ENCODE peak calls at places on chromosomes 1 and 21, in eight cellular contexts. S is right atrium auricular region, X is NCI-H1105, Y is pulmonary artery endothelial cell, G is RPMI7951, K is spleen, P is LoVo, Q is kidney epithelial cell. L is an unnamed sample.

GRCh38 chr1:180252638-180253536 is 22.8 kb downstream of the LHX4 start:
- DNase-seq in S (peak; percentile 72), Q (no peak), X (peak; percentile 24), K (peak; percentile 94), P (peak; percentile 45), G (peak; percentile 45), Y (peak; percentile 8), L (no peak)

GRCh38 chr1:86502721-86503430 is 34.1 kb downstream of the CLCA1 start:
- DNase-seq in G (peak; percentile 31), P (peak; percentile 51), X (no peak), Y (no peak), K (no peak), S (no peak), Q (no peak), L (peak; percentile 85)

GRCh38 chr1:167617100-167617949 is 12.7 kb upstream of the RCSD1 start:
- DNase-seq in G (peak; percentile 17), Y (no peak), P (no peak), S (no peak), K (peak; percentile 89), Q (peak; percentile 10), X (no peak), L (peak; percentile 90)

GRCh38 chr1:160137216-160137862 is 14.1 kb upstream of the ATP1A4 start:
- DNase-seq in Y (no peak), S (no peak), Q (no peak), P (no peak), G (no peak), K (no peak), X (no peak), L (no peak)

GRCh38 chr1:71780681-71781080 is 501.7 kb downstream of the NEGR1 start:
- DNase-seq in G (no peak), K (no peak), Q (no peak), X (no peak), Y (no peak), S (no peak), P (no peak), L (no peak)

GRCh38 chr1:60906039-60906438 is 176.3 kb upstream of the NFIA start:
- DNase-seq in S (no peak), K (no peak), P (no peak), Q (no peak), X (no peak), Y (no peak), G (no peak), L (no peak)

GRCh38 chr1:1306661-1307260 is 969 bp downstream of the ACAP3 start:
- DNase-seq in Y (no peak), P (no peak), K (no peak), Q (no peak), G (no peak), X (no peak), S (no peak), L (peak; percentile 45)

GRCh38 chr21:36798461-36798860 is 99.5 kb downstream of the SIM2 start:
- DNase-seq in G (no peak), S (no peak), Y (no peak), Q (no peak), X (no peak), K (no peak), P (no peak), L (no peak)

GRCh38 chr1:118317836-118318614 is 133.0 kb upstream of the SPAG17 start:
- DNase-seq in S (no peak), Y (no peak), X (no peak), G (no peak), P (no peak), Q (no peak), K (no peak), L (no peak)

GRCh38 chr1:40861227-40862003 is 748 bp downstream of the CITED4 start:
- DNase-seq in S (no peak), Q (no peak), P (peak; percentile 6), G (no peak), X (peak; percentile 36), Y (no peak), K (peak; percentile 89), L (no peak)

GRCh38 chr21:35850029-35850428 is 210.3 kb downstream of the SETD4 start:
- DNase-seq in X (no peak), S (no peak), P (no peak), K (no peak), Q (no peak), Y (no peak), G (peak; percentile 18), L (no peak)

GRCh38 chr1:67856921-67857320 is 23.7 kb upstream of the GNG12 start:
- DNase-seq in Y (no peak), P (no peak), K (no peak), X (no peak), S (no peak), Q (no peak), G (no peak), L (no peak)

GRCh38 chr1:70410604-70411359 is at the start of gene CTH:
- DNase-seq in G (peak; percentile 97), X (peak; percentile 95), P (peak; percentile 96), Y (peak; percentile 87), K (peak; percentile 97), Q (peak; percentile 87), S (peak; percentile 99), L (peak; percentile 95)

GRCh38 chr1:222106369-222106768 is 364.5 kb upstream of the DUSP10 start:
- DNase-seq in G (no peak), P (no peak), K (no peak), S (no peak), X (no peak), Y (no peak), Q (no peak), L (no peak)

GRCh38 chr1:81208441-81208840 is 592.3 kb upstream of the ADGRL2 start:
- DNase-seq in P (no peak), Y (no peak), G (no peak), X (no peak), K (peak; percentile 82), Q (no peak), S (no peak), L (no peak)

GRCh38 chr1:23169727-23170335 is 1.2 kb upstream of the LUZP1 start:
- DNase-seq in K (peak; percentile 89), G (peak; percentile 63), Q (no peak), P (no peak), X (no peak), S (peak; percentile 79), Y (peak; percentile 78), L (peak; percentile 77)

GRCh38 chr1:41666991-41667631 is 182.6 kb upstream of the EDN2 start:
- DNase-seq in G (no peak), X (no peak), Y (no peak), Q (no peak), S (no peak), K (peak; percentile 84), P (no peak), L (no peak)

GRCh38 chr1:87853576-87854351 is 525.1 kb downstream of the LMO4 start:
- DNase-seq in X (no peak), Q (no peak), G (no peak), K (no peak), Y (no peak), P (no peak), S (no peak), L (no peak)

GRCh38 chr1:77834771-77835334 is 53.6 kb upstream of the NEXN start:
- DNase-seq in Y (no peak), X (peak; percentile 1), G (peak; percentile 8), S (no peak), P (no peak), Q (no peak), K (no peak), L (no peak)

GRCh38 chr1:211335507-211336157 is 9.0 kb downstream of the TRAF5 start:
- DNase-seq in S (no peak), G (no peak), Y (no peak), X (no peak), Q (no peak), P (peak; percentile 17), K (peak; percentile 87), L (no peak)

GRCh38 chr1:178243119-178243518 is 149.2 kb downstream of the RASAL2 start:
- DNase-seq in X (no peak), Y (no peak), P (no peak), S (no peak), K (no peak), Q (no peak), G (no peak), L (no peak)

GRCh38 chr1:36124404-36125128 is 456 bp downstream of the COL8A2 start:
- DNase-seq in G (no peak), K (no peak), Y (no peak), S (no peak), Q (no peak), X (no peak), P (no peak), L (no peak)

GRCh38 chr21:27536319-27536718 is 569.4 kb upstream of the ADAMTS5 start:
- DNase-seq in Q (no peak), G (peak; percentile 4), S (no peak), P (no peak), X (no peak), K (no peak), Y (no peak), L (peak; percentile 41)

GRCh38 chr1:180358649-180359048 is 128.6 kb downstream of the LHX4 start:
- DNase-seq in Q (no peak), K (peak; percentile 25), P (no peak), Y (no peak), G (no peak), S (no peak), X (peak; percentile 55), L (no peak)

GRCh38 chr1:58251415-58252073 is 295.0 kb downstream of the OMA1 start:
- DNase-seq in K (no peak), Q (no peak), G (no peak), X (no peak), Y (no peak), S (no peak), P (no peak), L (no peak)

GRCh38 chr1:224733021-224733911 is 117.1 kb downstream of the CNIH3 start:
- DNase-seq in K (no peak), P (no peak), S (peak; percentile 68), Q (peak; percentile 29), G (peak; percentile 77), Y (no peak), X (no peak), L (peak; percentile 44)

GRCh38 chr1:54774820-54775498 is 10.6 kb upstream of the PARS2 start:
- DNase-seq in Y (no peak), S (no peak), X (no peak), K (no peak), P (no peak), Q (no peak), G (peak; percentile 36), L (no peak)

GRCh38 chr1:204873714-204874113 is 3.1 kb downstream of the NFASC start:
- DNase-seq in G (no peak), X (no peak), K (no peak), P (no peak), S (no peak), Y (no peak), Q (no peak), L (no peak)

GRCh38 chr1:67458663-67459062 is 28.5 kb upstream of the SERBP1 start:
- DNase-seq in K (no peak), G (no peak), Y (no peak), P (no peak), S (no peak), X (no peak), Q (no peak), L (no peak)

GRCh38 chr1:10471411-10472219 is 714 bp downstream of the DFFA start:
- DNase-seq in S (no peak), Y (no peak), K (peak; percentile 82), Q (no peak), P (no peak), G (peak; percentile 42), X (no peak), L (no peak)

L was measured in foreskin keratinocyte.